ENCODE peak calls at places on chromosomes 11 and 22, in eight cellular contexts. Y is NCI-H748 treated with DMSO at 0.1 percent for 48 hours, M is NCI-H460, C is stromal cell of bone marrow, J is anterior cingulate cortex, U is epithelial cell of esophagus, L is mucosa of gallbladder, W is ELF-1. T is an unnamed sample.

GRCh38 chr22:27207907-27208306 is 550.5 kb downstream of the MIAT start:
- DNase-seq in Y (no peak), M (peak; percentile 45), C (peak; percentile 79), J (no peak), U (peak; percentile 84), L (no peak), W (peak; percentile 61), T (no peak)

GRCh38 chr11:116078101-116078561 is 573.9 kb upstream of the CADM1 start:
- DNase-seq in Y (peak; percentile 26), M (no peak), C (no peak), J (no peak), U (no peak), L (no peak), W (peak; percentile 61), T (peak; percentile 27)

GRCh38 chr22:44932493-44932892 is 77.3 kb downstream of the PHF21B start:
- DNase-seq in Y (no peak), M (no peak), C (no peak), J (no peak), U (no peak), L (no peak), W (no peak), T (no peak)

GRCh38 chr11:116073854-116074837 is 569.9 kb upstream of the CADM1 start:
- DNase-seq in Y (peak; percentile 90), M (no peak), C (no peak), J (peak; percentile 46), U (no peak), L (peak; percentile 11), W (peak; percentile 42), T (peak; percentile 76)

GRCh38 chr11:74288161-74288560 is 23.3 kb downstream of the P4HA3 start:
- DNase-seq in Y (no peak), M (peak; percentile 84), C (peak; percentile 95), J (no peak), U (peak; percentile 78), L (no peak), W (no peak), T (no peak)

GRCh38 chr11:22879615-22880014 is 19.3 kb upstream of the CCDC179 start:
- DNase-seq in Y (no peak), M (no peak), C (no peak), J (no peak), U (peak; percentile 29), L (no peak), W (no peak), T (no peak)

GRCh38 chr11:89495951-89496350 is 4.8 kb upstream of the NOX4 start:
- DNase-seq in Y (no peak), M (no peak), C (peak; percentile 16), J (no peak), U (peak; percentile 74), L (no peak), W (peak; percentile 78), T (peak; percentile 29)

GRCh38 chr22:46537946-46538815 is 761 bp upstream of the CELSR1 start:
- DNase-seq in Y (peak; percentile 38), M (no peak), C (no peak), J (no peak), U (peak; percentile 78), L (no peak), W (no peak), T (peak; percentile 41)

GRCh38 chr11:133040289-133040893 is 491.9 kb downstream of the OPCML start:
- DNase-seq in Y (peak; percentile 26), M (peak; percentile 1), C (no peak), J (no peak), U (peak; percentile 62), L (no peak), W (no peak), T (no peak)

GRCh38 chr11:119488256-119488995 is 65.5 kb upstream of the THY1 start:
- DNase-seq in Y (no peak), M (no peak), C (no peak), J (no peak), U (no peak), L (no peak), W (no peak), T (no peak)

GRCh38 chr11:120613264-120614226 is 102.0 kb downstream of the GRIK4 start:
- DNase-seq in Y (no peak), M (no peak), C (no peak), J (no peak), U (no peak), L (no peak), W (no peak), T (no peak)

GRCh38 chr22:50196256-50196655 is 4.6 kb upstream of the SELENOO start:
- DNase-seq in Y (no peak), M (no peak), C (no peak), J (no peak), U (no peak), L (no peak), W (no peak), T (no peak)

GRCh38 chr11:109583996-109584395 is 162.0 kb downstream of the C11orf87 start:
- DNase-seq in Y (no peak), M (no peak), C (no peak), J (no peak), U (no peak), L (no peak), W (no peak), T (no peak)

GRCh38 chr11:62108017-62108750 is 15.6 kb upstream of the INCENP start:
- DNase-seq in Y (peak; percentile 75), M (peak; percentile 44), C (peak; percentile 54), J (no peak), U (peak; percentile 74), L (peak; percentile 29), W (peak; percentile 62), T (peak; percentile 61)

GRCh38 chr11:72441647-72442267 is 7.4 kb upstream of the CLPB start:
- DNase-seq in Y (no peak), M (no peak), C (peak; percentile 21), J (no peak), U (no peak), L (no peak), W (no peak), T (no peak)

GRCh38 chr11:15667127-15667725 is 552.5 kb downstream of the INSC start:
- DNase-seq in Y (no peak), M (no peak), C (no peak), J (no peak), U (no peak), L (peak; percentile 6), W (no peak), T (no peak)

GRCh38 chr11:118907749-118908106 is 18.0 kb downstream of the BCL9L start:
- DNase-seq in Y (no peak), M (no peak), C (no peak), J (no peak), U (no peak), L (no peak), W (no peak), T (no peak)

GRCh38 chr11:94107363-94107762 is 21.3 kb upstream of the PANX1 start:
- DNase-seq in Y (no peak), M (no peak), C (no peak), J (no peak), U (no peak), L (no peak), W (no peak), T (no peak)

GRCh38 chr11:41978951-41979350 is 519.5 kb upstream of the LRRC4C start:
- DNase-seq in Y (no peak), M (no peak), C (no peak), J (no peak), U (peak; percentile 54), L (peak; percentile 41), W (no peak), T (no peak)

GRCh38 chr11:58647141-58647699 is 24.8 kb downstream of the CNTF start:
- DNase-seq in Y (no peak), M (no peak), C (no peak), J (no peak), U (no peak), L (no peak), W (peak; percentile 27), T (no peak)

GRCh38 chr22:28132466-28132865 is 213.4 kb upstream of the PITPNB start:
- DNase-seq in Y (no peak), M (no peak), C (no peak), J (no peak), U (no peak), L (no peak), W (no peak), T (no peak)

GRCh38 chr22:43643362-43643761 is 168.7 kb downstream of the EFCAB6 start:
- DNase-seq in Y (no peak), M (no peak), C (no peak), J (no peak), U (no peak), L (no peak), W (no peak), T (no peak)

GRCh38 chr22:20569059-20570058 is 61.9 kb downstream of the MED15 start:
- DNase-seq in Y (no peak), M (peak; percentile 40), C (peak; percentile 79), J (no peak), U (peak; percentile 95), L (peak; percentile 88), W (no peak), T (no peak)

GRCh38 chr11:110317516-110317932 is 21.1 kb upstream of the RDX start:
- DNase-seq in Y (peak; percentile 95), M (no peak), C (no peak), J (no peak), U (peak; percentile 54), L (no peak), W (no peak), T (no peak)

GRCh38 chr22:44521326-44521725 is 23.3 kb upstream of the RTL6 start:
- DNase-seq in Y (no peak), M (no peak), C (no peak), J (no peak), U (no peak), L (no peak), W (no peak), T (no peak)

GRCh38 chr11:109739374-109739773 is 317.4 kb downstream of the C11orf87 start:
- DNase-seq in Y (no peak), M (no peak), C (no peak), J (no peak), U (peak; percentile 5), L (no peak), W (no peak), T (no peak)

GRCh38 chr11:111949519-111950426 is 12.6 kb downstream of the DIXDC1 start:
- DNase-seq in Y (no peak), M (no peak), C (no peak), J (no peak), U (no peak), L (no peak), W (no peak), T (no peak)

GRCh38 chr11:19753451-19754041 is 40.9 kb downstream of the NAV2 start:
- DNase-seq in Y (peak; percentile 10), M (no peak), C (no peak), J (no peak), U (peak; percentile 27), L (no peak), W (no peak), T (no peak)

GRCh38 chr11:79184285-79184684 is 256.5 kb downstream of the TENM4 start:
- DNase-seq in Y (no peak), M (no peak), C (no peak), J (no peak), U (no peak), L (no peak), W (no peak), T (no peak)

GRCh38 chr11:121794671-121795070 is 321.3 kb downstream of the BLID start:
- DNase-seq in Y (no peak), M (no peak), C (no peak), J (peak; percentile 43), U (no peak), L (no peak), W (no peak), T (no peak)

GRCh38 chr11:117345039-117345438 is 17.4 kb downstream of the CEP164 start:
- DNase-seq in Y (no peak), M (no peak), C (peak; percentile 11), J (no peak), U (peak; percentile 36), L (no peak), W (no peak), T (no peak)

GRCh38 chr11:121563003-121563402 is 110.2 kb upstream of the SORL1-AS1 start:
- DNase-seq in Y (no peak), M (no peak), C (no peak), J (no peak), U (no peak), L (no peak), W (no peak), T (no peak)

GRCh38 chr11:94933225-94934130 is 39.9 kb downstream of the CWC15 start:
- DNase-seq in Y (no peak), M (no peak), C (peak; percentile 96), J (no peak), U (peak; percentile 9), L (peak; percentile 29), W (no peak), T (no peak)

GRCh38 chr22:47164514-47165337 is 402.3 kb downstream of the TBC1D22A start:
- DNase-seq in Y (no peak), M (no peak), C (no peak), J (no peak), U (no peak), L (no peak), W (peak; percentile 24), T (peak; percentile 31)

T was measured in neuronal stem cell.